ENCODE peak calls at places on chromosomes 11 and 22, in four cellular contexts. K is H1, I is WTC11, S is SK-N-SH. J is an unnamed sample.

GRCh38 chr11:26025680-26026079 is 306.2 kb upstream of the ANO3 start:
- DNase-seq in K (no peak), I (no peak), S (no peak), J (no peak)

GRCh38 chr11:32006799-32007388 is 84.0 kb upstream of the RCN1 start:
- DNase-seq in K (no peak), I (peak; percentile 18), S (peak; percentile 42), J (peak; percentile 49)

GRCh38 chr11:74662487-74663103 is 68.6 kb downstream of the CHRDL2 start:
- DNase-seq in K (no peak), I (no peak), S (no peak), J (no peak)

GRCh38 chr11:113655771-113656170 is 50.3 kb downstream of the TMPRSS5 start:
- DNase-seq in K (no peak), I (no peak), S (no peak), J (no peak)

GRCh38 chr11:128776434-128777284 is 82.8 kb downstream of the FLI1 start:
- DNase-seq in K (no peak), I (peak; percentile 82), S (peak; percentile 87), J (peak; percentile 57)

GRCh38 chr11:106594751-106595351 is 423.4 kb downstream of the GUCY1A2 start:
- DNase-seq in K (no peak), I (peak; percentile 45), S (no peak), J (no peak)

GRCh38 chr11:44371706-44372105 is 61.8 kb upstream of the ALX4 start:
- DNase-seq in K (no peak), I (no peak), S (no peak), J (no peak)

GRCh38 chr11:111177037-111177988 is 68.2 kb upstream of the POU2AF2 start:
- DNase-seq in K (no peak), I (no peak), S (no peak), J (no peak)

GRCh38 chr11:83438438-83438837 is 152.3 kb upstream of the CCDC90B start:
- DNase-seq in K (no peak), I (no peak), S (no peak), J (no peak)

GRCh38 chr11:88297320-88298263 is 39.9 kb downstream of the CTSC start:
- DNase-seq in K (no peak), I (no peak), S (peak; percentile 4), J (no peak)

GRCh38 chr11:57241311-57241972 is 4.4 kb upstream of the APLNR start:
- DNase-seq in K (no peak), I (no peak), S (peak; percentile 40), J (no peak)

GRCh38 chr22:36948273-36949055 is 35.0 kb downstream of the CSF2RB start:
- DNase-seq in K (no peak), I (no peak), S (no peak), J (no peak)

GRCh38 chr11:134405841-134406240 is 6.2 kb downstream of the B3GAT1 start:
- DNase-seq in K (no peak), I (no peak), S (no peak), J (no peak)

GRCh38 chr11:130439876-130440275 is 8.6 kb upstream of the ADAMTS15 start:
- DNase-seq in K (no peak), I (no peak), S (no peak), J (no peak)

GRCh38 chr11:61362542-61362875 is 335 bp downstream of the TMEM138 start:
- DNase-seq in K (no peak), I (no peak), S (peak; percentile 53), J (peak; percentile 55)

GRCh38 chr11:72306186-72306585 is 62.2 kb upstream of the PHOX2A start:
- DNase-seq in K (no peak), I (no peak), S (no peak), J (no peak)

GRCh38 chr11:47847537-47847891 is 636 bp downstream of the NUP160 start:
- DNase-seq in K (no peak), I (no peak), S (peak; percentile 24), J (no peak)

GRCh38 chr11:123091541-123091940 is 29.6 kb upstream of the HSPA8 start:
- DNase-seq in K (no peak), I (no peak), S (no peak), J (no peak)

GRCh38 chr22:36824655-36825054 is 7.8 kb upstream of the PVALB start:
- DNase-seq in K (no peak), I (no peak), S (no peak), J (no peak)

GRCh38 chr22:29043906-29044575 is 17.6 kb downstream of the C22orf31 start:
- DNase-seq in K (no peak), I (no peak), S (no peak), J (no peak)

GRCh38 chr11:69992943-69993694 is 85.0 kb upstream of the ANO1 start:
- DNase-seq in K (no peak), I (no peak), S (no peak), J (no peak)

GRCh38 chr11:29373725-29374124 is 643.1 kb downstream of the KCNA4 start:
- DNase-seq in K (no peak), I (no peak), S (no peak), J (no peak)

GRCh38 chr11:114970908-114971645 is 292.8 kb downstream of the NXPE2 start:
- DNase-seq in K (no peak), I (no peak), S (no peak), J (no peak)

GRCh38 chr22:35394011-35394312 is 6.0 kb upstream of the MCM5 start:
- DNase-seq in K (no peak), I (no peak), S (no peak), J (no peak)

GRCh38 chr22:37165940-37166674 is 16.4 kb upstream of the IL2RB start:
- DNase-seq in K (no peak), I (no peak), S (no peak), J (no peak)

GRCh38 chr22:34111210-34111824 is 191.0 kb upstream of the LARGE1 start:
- DNase-seq in K (no peak), I (peak; percentile 49), S (peak; percentile 48), J (peak; percentile 23)

GRCh38 chr11:68997124-68997994 is 15.7 kb downstream of the MRGPRF start:
- DNase-seq in K (no peak), I (peak; percentile 7), S (peak; percentile 19), J (no peak)

GRCh38 chr11:133606122-133606521 is 73.8 kb upstream of the OPCML start:
- DNase-seq in K (no peak), I (no peak), S (no peak), J (no peak)

GRCh38 chr11:32422545-32422944 is 12.8 kb downstream of the WT1 start:
- DNase-seq in K (no peak), I (no peak), S (no peak), J (peak; percentile 44)

GRCh38 chr22:41535244-41535643 is 9.0 kb downstream of the POLR3H start:
- DNase-seq in K (no peak), I (peak; percentile 42), S (peak; percentile 30), J (no peak)

GRCh38 chr11:34358666-34359547 is 1.1 kb upstream of the ABTB2 start:
- DNase-seq in K (no peak), I (peak; percentile 60), S (peak; percentile 73), J (peak; percentile 80)

GRCh38 chr22:45212306-45212709 is 28.4 kb downstream of the KIAA0930 start:
- DNase-seq in K (no peak), I (no peak), S (peak; percentile 75), J (no peak)

GRCh38 chr11:16587670-16588069 is 150.8 kb upstream of the C11orf58 start:
- DNase-seq in K (no peak), I (no peak), S (no peak), J (no peak)

GRCh38 chr11:31474083-31474482 is 35.3 kb downstream of the IMMP1L start:
- DNase-seq in K (no peak), I (no peak), S (no peak), J (no peak)

GRCh38 chr22:47615051-47615450 is 852.6 kb downstream of the TBC1D22A start:
- DNase-seq in K (no peak), I (no peak), S (no peak), J (no peak)

GRCh38 chr22:31800065-31800464 is 46.2 kb downstream of the DEPDC5 start:
- DNase-seq in K (no peak), I (no peak), S (no peak), J (no peak)
- TF ChIP-seq TEAD4 in K (no peak), I (no peak), S (no peak), J (no peak)

GRCh38 chr11:76005746-76006145 is 190.7 kb downstream of the UVRAG start:
- DNase-seq in K (no peak), I (no peak), S (no peak), J (no peak)
- TF ChIP-seq TEAD4 in K (no peak), I (no peak), S (no peak), J (no peak)

DNA sequence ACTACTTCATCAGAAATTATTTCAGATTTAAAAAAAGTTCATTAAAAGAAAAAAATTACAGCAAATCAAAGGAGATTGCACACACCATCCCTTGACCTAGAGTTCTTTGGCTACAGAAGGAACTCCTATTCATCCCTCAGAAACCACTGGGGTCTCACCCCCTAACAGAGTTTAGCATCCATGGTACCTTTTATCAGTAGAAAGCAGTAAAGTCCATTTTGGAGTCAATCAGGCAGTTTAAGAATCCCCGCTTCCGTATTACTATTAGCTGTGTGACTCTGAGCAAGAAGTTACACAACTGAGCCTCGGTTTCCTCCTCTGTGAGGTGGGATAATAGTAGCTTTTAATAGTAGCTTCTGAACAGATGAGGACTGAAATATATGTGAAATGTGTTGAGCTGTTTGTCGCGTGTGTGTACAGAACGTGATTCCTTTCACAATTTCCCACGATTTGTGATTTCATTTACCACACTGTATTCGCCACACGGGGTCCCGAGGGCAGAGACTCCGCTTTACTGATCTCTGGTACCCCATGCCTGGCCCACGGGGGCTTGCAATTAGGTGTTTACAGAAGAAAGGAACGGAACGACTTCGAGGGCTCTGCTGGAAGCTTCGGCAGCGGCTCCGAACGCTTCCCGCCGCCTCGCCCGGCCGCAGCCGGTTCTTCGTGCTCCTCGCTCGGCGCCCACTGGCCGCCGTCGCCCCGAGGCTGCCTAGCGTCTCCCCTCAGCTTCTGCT is 72.5 kb upstream of the ZBED5 start:
- DNase-seq in K (no peak), I (peak; percentile 41), S (no peak), J (no peak)
- TF ChIP-seq TEAD4 in K (no peak), I (no peak), S (no peak), J (no peak)

DNA sequence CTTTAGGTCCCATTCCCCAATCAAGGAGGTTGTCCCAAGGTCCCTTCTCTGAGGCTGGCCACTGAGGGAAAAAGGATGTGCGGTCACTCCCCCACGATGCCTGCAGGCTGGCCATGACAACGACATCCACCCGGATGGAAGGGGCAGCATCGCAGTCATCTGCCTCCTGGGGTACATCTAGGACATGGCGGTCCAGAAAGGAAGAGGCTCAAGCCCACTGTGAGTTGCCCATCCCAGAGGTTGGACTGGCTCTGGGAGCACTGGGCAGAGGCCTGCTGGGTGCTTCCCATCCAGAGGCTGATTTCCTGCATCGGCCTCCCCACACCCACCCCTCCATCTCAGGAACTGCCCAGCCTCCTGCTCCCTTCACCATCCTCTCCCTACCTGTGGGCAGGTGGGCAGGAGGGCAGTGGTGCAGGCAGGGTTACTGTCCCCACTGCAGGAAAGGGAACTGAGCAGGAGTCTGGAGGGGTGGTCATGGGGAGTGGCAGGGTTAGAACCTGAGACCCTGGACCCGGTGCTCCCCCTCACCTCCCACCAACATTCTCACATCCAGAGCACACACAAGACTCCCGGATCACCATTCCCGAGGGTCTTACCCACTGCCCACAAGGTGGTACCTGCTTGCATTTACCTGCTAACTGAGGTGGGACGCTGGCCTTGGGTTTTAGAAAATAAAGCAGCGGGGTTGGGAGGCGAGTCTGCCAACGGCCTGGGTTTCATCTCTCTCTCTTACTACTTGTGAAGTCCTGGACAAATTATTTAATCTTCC is 4.4 kb downstream of the RCE1 start:
- DNase-seq in K (no peak), I (no peak), S (peak; percentile 17), J (no peak)
- TF ChIP-seq TEAD4 in K (no peak), I (no peak), S (no peak), J (no peak)